ENCODE peak calls at places on chromosomes 3 and 15, in eight cellular contexts. D is vagina, V is hepatocyte, Q is adrenal gland, Z is activated gamma-delta T cell treated with Interleukin-2 at 50 U/mL for 16 hours, B is HCT116, T is amygdala, Y is globus pallidus. O is an unnamed sample.

GRCh38 chr15:86522721-86523120 is 443.1 kb downstream of the AGBL1 start:
- DNase-seq in D (no peak), V (no peak), Q (no peak), Z (no peak), B (no peak), T (no peak), Y (no peak), O (peak)

GRCh38 chr3:133942761-133943535 is 47.3 kb upstream of the RAB6B start:
- DNase-seq in D (no peak), V (no peak), Q (no peak), Z (no peak), B (no peak), T (no peak), Y (no peak), O (no peak)

GRCh38 chr3:40969341-40969740 is 230.0 kb upstream of the CTNNB1 start:
- DNase-seq in D (no peak), V (no peak), Q (no peak), Z (no peak), B (no peak), T (no peak), Y (no peak), O (no peak)

GRCh38 chr3:99842826-99843589 is 25.3 kb downstream of the CMSS1 start:
- DNase-seq in D (no peak), V (peak), Q (no peak), Z (no peak), B (peak), T (no peak), Y (peak), O (peak)

GRCh38 chr15:32844118-32844711 is 126.4 kb downstream of the GREM1 start:
- DNase-seq in D (no peak), V (peak), Q (no peak), Z (no peak), B (peak), T (no peak), Y (no peak), O (peak)

GRCh38 chr3:194867270-194867983 is 181.7 kb downstream of the FAM43A start:
- DNase-seq in D (no peak), V (peak), Q (peak), Z (no peak), B (no peak), T (no peak), Y (no peak), O (no peak)

GRCh38 chr3:71160800-71161546 is 422.6 kb downstream of the FOXP1 start:
- DNase-seq in D (no peak), V (no peak), Q (no peak), Z (no peak), B (no peak), T (no peak), Y (no peak), O (peak)

GRCh38 chr3:24829632-24830229 is 335.1 kb upstream of the THRB start:
- DNase-seq in D (no peak), V (peak), Q (no peak), Z (no peak), B (no peak), T (no peak), Y (peak), O (no peak)

GRCh38 chr3:141410861-141411771 is 42.8 kb downstream of the ZBTB38 start:
- DNase-seq in D (no peak), V (no peak), Q (peak), Z (peak), B (no peak), T (no peak), Y (peak), O (peak)

GRCh38 chr3:104909188-104909587 is 457.5 kb upstream of the ALCAM start:
- DNase-seq in D (no peak), V (peak), Q (no peak), Z (no peak), B (no peak), T (no peak), Y (no peak), O (peak)